ENCODE peak calls at places on chromosome 19, in six cellular contexts. Z is trophoblast cell, H is IMR-90, I is neuronal stem cell, P is mesendoderm, O is H1. Y is an unnamed sample.

GRCh38 chr19:41887711-41888382 is 4.9 kb downstream of the ARHGEF1 start:
- DNase-seq in Z (peak; percentile 91), H (peak; percentile 64), I (no peak), P (peak; percentile 96), O (peak; percentile 74), Y (peak; percentile 20)

GRCh38 chr19:46922465-46922864 is 61.7 kb downstream of the ARHGAP35 start:
- DNase-seq in Z (no peak), H (no peak), I (no peak), P (no peak), O (no peak), Y (no peak)

GRCh38 chr19:33580645-33581037 is 41.1 kb upstream of the CHST8 start:
- DNase-seq in Z (no peak), H (no peak), I (no peak), P (no peak), O (no peak), Y (no peak)

GRCh38 chr19:6821639-6822310 is 49.3 kb downstream of the VAV1 start:
- DNase-seq in Z (no peak), H (no peak), I (no peak), P (no peak), O (no peak), Y (no peak)

GRCh38 chr19:43499042-43499441 is 5.5 kb downstream of the PHLDB3 start:
- DNase-seq in Z (no peak), H (no peak), I (no peak), P (no peak), O (no peak), Y (no peak)

GRCh38 chr19:40139533-40140287 is 49.0 kb upstream of the ZNF780A start:
- DNase-seq in Z (no peak), H (peak; percentile 63), I (peak; percentile 31), P (peak; percentile 44), O (peak; percentile 47), Y (peak; percentile 72)

GRCh38 chr19:281156-281853 is 9.9 kb downstream of the PLPP2 start:
- DNase-seq in Z (no peak), H (no peak), I (no peak), P (no peak), O (no peak), Y (no peak)

GRCh38 chr19:35665604-35666003 is 713 bp upstream of the UPK1A start:
- DNase-seq in Z (no peak), H (no peak), I (no peak), P (no peak), O (no peak), Y (no peak)

GRCh38 chr19:46639356-46640061 is 3.5 kb upstream of the GNG8 start:
- DNase-seq in Z (no peak), H (peak; percentile 58), I (no peak), P (peak; percentile 74), O (no peak), Y (peak; percentile 89)

GRCh38 chr19:43420954-43421353 is 6.3 kb downstream of the TEX101 start:
- DNase-seq in Z (no peak), H (no peak), I (no peak), P (peak; percentile 15), O (no peak), Y (no peak)

GRCh38 chr19:47729468-47729798 is 15.9 kb upstream of the NOP53 start:
- DNase-seq in Z (peak; percentile 55), H (peak; percentile 85), I (no peak), P (peak; percentile 96), O (peak; percentile 57), Y (peak; percentile 76)

GRCh38 chr19:47243364-47243775 is 12.4 kb upstream of the BBC3 start:
- DNase-seq in Z (no peak), H (no peak), I (no peak), P (no peak), O (peak; percentile 60), Y (no peak)

GRCh38 chr19:49795615-49796014 is 17.5 kb downstream of the FUZ start:
- DNase-seq in Z (no peak), H (no peak), I (no peak), P (no peak), O (no peak), Y (no peak)

GRCh38 chr19:18259848-18260247 is 14.4 kb downstream of the IQCN start:
- DNase-seq in Z (no peak), H (no peak), I (no peak), P (no peak), O (no peak), Y (peak; percentile 54)

GRCh38 chr19:50649433-50650391 is at the start of gene C19orf81:
- DNase-seq in Z (no peak), H (peak; percentile 6), I (peak; percentile 70), P (peak; percentile 95), O (peak; percentile 79), Y (no peak)

GRCh38 chr19:41691268-41691970 is 3.3 kb upstream of the CEACAM7 start:
- DNase-seq in Z (no peak), H (no peak), I (no peak), P (peak; percentile 8), O (peak; percentile 58), Y (no peak)

GRCh38 chr19:46368116-46368515 is 21.2 kb downstream of the PPP5C start:
- DNase-seq in Z (no peak), H (no peak), I (no peak), P (no peak), O (no peak), Y (no peak)

GRCh38 chr19:35124098-35125060 is 8.8 kb downstream of the FXYD3 start:
- DNase-seq in Z (peak; percentile 86), H (peak; percentile 86), I (no peak), P (peak; percentile 52), O (no peak), Y (no peak)

GRCh38 chr19:14091086-14091884 is 734 bp upstream of the SAMD1 start:
- DNase-seq in Z (peak; percentile 41), H (peak; percentile 64), I (peak; percentile 78), P (peak; percentile 78), O (peak; percentile 76), Y (peak; percentile 77)

GRCh38 chr19:10010247-10010691 is at the start of gene COL5A3:
- DNase-seq in Z (no peak), H (peak; percentile 58), I (no peak), P (no peak), O (peak; percentile 61), Y (peak; percentile 32)

GRCh38 chr19:7769171-7769570 is 6.1 kb downstream of the CLEC4M start:
- DNase-seq in Z (no peak), H (no peak), I (no peak), P (no peak), O (no peak), Y (no peak)

GRCh38 chr19:38735257-38735686 is 9.0 kb downstream of the CAPN12 start:
- DNase-seq in Z (peak; percentile 39), H (no peak), I (no peak), P (peak; percentile 82), O (peak; percentile 82), Y (no peak)

GRCh38 chr19:29663861-29664752 is 1.2 kb upstream of the PLEKHF1 start:
- DNase-seq in Z (peak; percentile 90), H (peak; percentile 33), I (no peak), P (peak; percentile 42), O (no peak), Y (peak; percentile 31)

GRCh38 chr19:29239220-29239776 is 26.3 kb upstream of the UQCRFS1 start:
- DNase-seq in Z (no peak), H (no peak), I (no peak), P (no peak), O (no peak), Y (no peak)

GRCh38 chr19:45179063-45179847 is 671 bp downstream of the BLOC1S3 start:
- DNase-seq in Z (peak; percentile 21), H (peak; percentile 17), I (no peak), P (no peak), O (no peak), Y (peak; percentile 52)

GRCh38 chr19:46717716-46718143 is 816 bp upstream of the PRKD2 start:
- DNase-seq in Z (no peak), H (no peak), I (no peak), P (no peak), O (peak; percentile 58), Y (no peak)

GRCh38 chr19:45323671-45324081 is 1.0 kb upstream of the CKM start:
- DNase-seq in Z (no peak), H (no peak), I (no peak), P (peak; percentile 57), O (peak; percentile 68), Y (no peak)

GRCh38 chr19:2837430-2837829 is 3.8 kb upstream of the ZNF555 start:
- DNase-seq in Z (no peak), H (no peak), I (no peak), P (no peak), O (no peak), Y (no peak)

GRCh38 chr19:8611890-8612806 is 1.6 kb upstream of the ADAMTS10 start:
- DNase-seq in Z (no peak), H (peak; percentile 66), I (no peak), P (peak; percentile 79), O (no peak), Y (peak; percentile 63)

GRCh38 chr19:11480081-11480926 is 542 bp downstream of the ELAVL3 start:
- DNase-seq in Z (no peak), H (no peak), I (no peak), P (no peak), O (no peak), Y (no peak)

GRCh38 chr19:36051236-36051635 is 2.8 kb downstream of the THAP8 start:
- DNase-seq in Z (no peak), H (no peak), I (no peak), P (peak; percentile 89), O (peak; percentile 66), Y (no peak)

GRCh38 chr19:1674293-1674679 is 21.9 kb upstream of the TCF3 start:
- DNase-seq in Z (no peak), H (no peak), I (no peak), P (no peak), O (no peak), Y (no peak)

GRCh38 chr19:1678073-1678472 is 25.7 kb upstream of the TCF3 start:
- DNase-seq in Z (no peak), H (no peak), I (no peak), P (no peak), O (no peak), Y (no peak)

GRCh38 chr19:1676351-1677266 is 24.2 kb upstream of the TCF3 start:
- DNase-seq in Z (no peak), H (no peak), I (no peak), P (no peak), O (no peak), Y (no peak)

GRCh38 chr19:1673645-1674292 is 21.4 kb upstream of the TCF3 start:
- DNase-seq in Z (no peak), H (no peak), I (no peak), P (no peak), O (no peak), Y (no peak)

GRCh38 chr19:1675633-1676350 is 23.4 kb upstream of the TCF3 start:
- DNase-seq in Z (no peak), H (no peak), I (no peak), P (peak; percentile 59), O (no peak), Y (no peak)
- H3K4me3 ChIP-seq in Z (no peak overlapping the region), H (no peak overlapping the region), I (no peak overlapping the region), P (no peak overlapping the region), O (peak overlapping the region; percentile 16), Y (no peak overlapping the region)

GRCh38 chr19:4425531-4425930 is 23.1 kb downstream of the CHAF1A start:
- DNase-seq in Z (no peak), H (peak; percentile 96), I (no peak), P (no peak), O (no peak), Y (peak; percentile 27)
- H4K8ac ChIP-seq in Z (no peak overlapping the region), H (no peak overlapping the region), I (no peak overlapping the region), P (no peak overlapping the region), O (no peak overlapping the region), Y (no peak overlapping the region)

GRCh38 chr19:57280165-57280912 is at the start of gene ZNF460:
- DNase-seq in Z (peak; percentile 97), H (peak; percentile 97), I (peak; percentile 98), P (peak; percentile 99), O (peak; percentile 97), Y (peak; percentile 98)
- H3K4me3 ChIP-seq in Z (peak within 1 kb of the TSS; percentile 84), H (peak within 1 kb of the TSS; percentile 57), I (peak within 1 kb of the TSS; percentile 95), P (peak within 1 kb of the TSS; percentile 96), O (peak within 1 kb of the TSS; percentile 85), Y (peak within 1 kb of the TSS; percentile 98)

GRCh38 chr19:12937243-12938053 is 961 bp upstream of the CALR start:
- DNase-seq in Z (no peak), H (no peak), I (no peak), P (peak; percentile 90), O (peak; percentile 77), Y (peak; percentile 55)
- H4K8ac ChIP-seq in Z (peak overlapping the region; percentile 95), H (peak overlapping the region; percentile 93), I (no peak overlapping the region), P (no peak overlapping the region), O (peak overlapping the region; percentile 92), Y (peak overlapping the region; percentile 77)